ENCODE peak calls at places on chromosomes 3 and 15, in nine cellular contexts. K is stomach, U is testis, V is NB4, Q is right lobe of liver, C is esophagus squamous epithelium, R is esophagus muscularis mucosa, H is K562, S is A549. P is an unnamed sample.

GRCh38 chr3:71303627-71304260 is 279.8 kb downstream of the FOXP1 start:
- DNase-seq in V (no peak), K (no peak), U (peak; percentile 38), R (no peak), C (no peak), H (no peak), Q (no peak), S (no peak), P (no peak)

GRCh38 chr3:167728176-167728575 is 6.5 kb downstream of the PDCD10 start:
- DNase-seq in U (no peak), S (peak; percentile 12), Q (no peak), V (no peak), K (no peak), H (peak; percentile 27), R (no peak), C (no peak), P (no peak)

GRCh38 chr15:40787344-40787841 is 17.6 kb downstream of the C15orf62 start:
- DNase-seq in S (no peak), C (no peak), R (no peak), U (no peak), Q (peak; percentile 23), K (peak; percentile 88), V (peak; percentile 84), H (no peak), P (peak; percentile 53)

GRCh38 chr15:79192462-79193036 is 90.0 kb upstream of the ANKRD34C start:
- DNase-seq in V (no peak), R (no peak), H (no peak), Q (no peak), K (no peak), C (no peak), S (no peak), U (no peak), P (no peak)

GRCh38 chr15:90558182-90558581 is 28.5 kb downstream of the CRTC3 start:
- DNase-seq in Q (peak; percentile 81), K (no peak), S (no peak), C (no peak), V (peak; percentile 28), H (peak; percentile 51), R (peak; percentile 92), U (peak; percentile 65), P (peak; percentile 25)

GRCh38 chr3:73513260-73513659 is 111.5 kb downstream of the PDZRN3 start:
- DNase-seq in H (no peak), V (no peak), R (peak; percentile 62), Q (peak; percentile 63), C (no peak), U (no peak), K (peak; percentile 64), S (peak; percentile 18), P (no peak)

GRCh38 chr15:31478781-31479221 is 152.2 kb downstream of the KLF13 start:
- DNase-seq in H (no peak), V (no peak), Q (no peak), K (peak; percentile 7), C (no peak), S (no peak), U (no peak), R (no peak), P (peak; percentile 75)

GRCh38 chr15:80788536-80788935 is 9.4 kb downstream of the CEMIP start:
- DNase-seq in C (no peak), R (no peak), H (no peak), Q (no peak), U (no peak), K (no peak), V (no peak), S (no peak), P (no peak)

GRCh38 chr3:101676765-101677435 is at the start of gene ZBTB11:
- DNase-seq in S (peak; percentile 100), H (peak; percentile 92), R (peak; percentile 100), Q (peak; percentile 99), V (peak; percentile 99), U (peak; percentile 100), K (peak; percentile 100), C (no peak), P (peak; percentile 100)

GRCh38 chr3:101676219-101676764 is 640 bp downstream of the ZBTB11 start:
- DNase-seq in H (peak; percentile 89), K (peak; percentile 93), U (peak; percentile 95), S (peak; percentile 95), V (peak; percentile 98), R (peak; percentile 95), Q (peak; percentile 97), C (no peak), P (peak; percentile 90)

GRCh38 chr3:101675709-101676218 is 1.2 kb downstream of the ZBTB11 start:
- DNase-seq in V (no peak), Q (no peak), H (no peak), K (no peak), U (peak; percentile 57), R (no peak), C (no peak), S (no peak), P (no peak)

GRCh38 chr3:101680466-101680865 is 3.5 kb upstream of the ZBTB11 start:
- DNase-seq in Q (no peak), V (no peak), S (no peak), U (no peak), R (no peak), H (no peak), C (no peak), K (no peak), P (no peak)

DNA sequence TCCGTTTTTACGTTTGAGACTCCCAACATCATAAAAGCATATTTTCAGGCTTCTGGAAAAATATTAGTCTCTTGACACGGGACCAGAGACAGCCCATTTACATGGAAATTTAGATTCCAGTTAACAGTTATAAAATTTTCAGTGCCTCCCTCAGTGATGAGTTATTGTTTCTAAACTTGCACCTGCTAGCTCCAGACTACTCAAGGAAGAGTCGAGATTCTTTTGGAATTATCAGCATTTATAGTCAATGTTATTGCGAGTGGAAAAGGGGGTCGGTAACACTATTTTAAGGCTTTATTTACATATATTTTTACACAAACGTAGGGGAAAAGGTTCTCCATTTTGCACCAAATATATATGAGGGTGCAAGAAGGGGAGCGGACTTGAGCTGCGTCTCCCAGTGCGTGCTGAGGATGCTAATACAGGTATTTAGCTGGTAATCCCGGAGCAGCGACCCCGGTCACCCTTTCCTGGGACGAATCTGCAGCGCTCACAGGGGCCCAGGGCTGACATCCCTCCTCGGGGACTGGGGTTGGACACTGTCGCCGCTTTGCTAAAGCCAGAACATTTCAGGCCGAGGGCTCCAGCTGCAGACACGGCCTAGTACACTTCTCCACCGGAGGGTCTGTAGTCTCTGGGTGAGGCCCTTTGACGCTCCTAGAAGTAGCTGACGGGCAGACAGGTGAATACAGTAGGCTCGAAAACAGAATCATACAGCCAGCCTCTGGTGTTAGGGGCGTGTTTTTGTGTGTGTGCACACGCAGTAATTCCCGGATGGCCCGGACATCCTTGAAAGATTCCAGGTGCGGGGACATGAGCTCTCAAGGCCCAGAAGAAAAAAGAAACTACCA is 729 bp upstream of the ZBTB11 start:
- DNase-seq in Q (no peak), S (no peak), V (peak; percentile 37), K (no peak), U (no peak), C (no peak), R (no peak), H (no peak), P (no peak)
- TF ChIP-seq POLR2A in Q (no peak), S (no peak), V (no peak), K (no peak), U (no peak), C (no peak), R (no peak), H (no peak), P (no peak)

GRCh38 chr15:72590427-72590826 is 64.1 kb upstream of the GOLGA6B start:
- DNase-seq in R (no peak), S (no peak), C (no peak), H (no peak), K (no peak), V (no peak), U (no peak), Q (no peak), P (no peak)

GRCh38 chr15:72584006-72584405 is 70.5 kb upstream of the GOLGA6B start:
- DNase-seq in H (no peak), C (no peak), K (no peak), U (no peak), S (no peak), Q (no peak), R (no peak), V (no peak), P (no peak)

GRCh38 chr15:72585025-72585424 is 69.5 kb upstream of the GOLGA6B start:
- DNase-seq in K (no peak), S (no peak), Q (no peak), U (no peak), H (no peak), R (no peak), C (no peak), V (no peak), P (no peak)

GRCh38 chr15:72588096-72588495 is 66.4 kb upstream of the GOLGA6B start:
- DNase-seq in R (no peak), C (no peak), H (no peak), S (no peak), U (no peak), K (no peak), Q (no peak), V (no peak), P (no peak)

DNA sequence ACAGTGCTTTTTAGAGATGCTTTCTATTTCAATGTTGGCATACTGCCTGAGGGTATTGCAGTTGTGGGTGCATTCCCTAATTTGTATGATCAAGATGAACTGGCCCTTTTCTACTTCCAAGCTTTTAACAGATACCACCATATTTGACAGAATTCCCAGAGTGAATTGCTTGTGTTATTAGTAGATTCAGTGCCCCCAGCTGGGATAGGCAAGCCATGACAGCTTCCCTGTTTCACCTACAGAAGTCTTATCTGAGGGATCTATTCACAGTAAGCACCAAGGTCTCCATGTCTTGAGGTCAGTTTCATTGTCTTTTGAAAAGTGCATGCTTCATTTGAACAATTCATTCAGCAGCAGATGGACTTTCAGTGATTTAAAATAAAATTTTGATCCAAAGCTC is 68.8 kb upstream of the GOLGA6B start:
- DNase-seq in Q (no peak), K (no peak), R (no peak), S (peak; percentile 54), H (no peak), C (no peak), V (no peak), U (no peak), P (no peak)
- TF ChIP-seq CTCF in Q (no peak), K (no peak), R (peak; percentile 18), S (no peak), H (peak; percentile 27), C (no peak), V (no peak), U (no peak), P (no peak)

DNA sequence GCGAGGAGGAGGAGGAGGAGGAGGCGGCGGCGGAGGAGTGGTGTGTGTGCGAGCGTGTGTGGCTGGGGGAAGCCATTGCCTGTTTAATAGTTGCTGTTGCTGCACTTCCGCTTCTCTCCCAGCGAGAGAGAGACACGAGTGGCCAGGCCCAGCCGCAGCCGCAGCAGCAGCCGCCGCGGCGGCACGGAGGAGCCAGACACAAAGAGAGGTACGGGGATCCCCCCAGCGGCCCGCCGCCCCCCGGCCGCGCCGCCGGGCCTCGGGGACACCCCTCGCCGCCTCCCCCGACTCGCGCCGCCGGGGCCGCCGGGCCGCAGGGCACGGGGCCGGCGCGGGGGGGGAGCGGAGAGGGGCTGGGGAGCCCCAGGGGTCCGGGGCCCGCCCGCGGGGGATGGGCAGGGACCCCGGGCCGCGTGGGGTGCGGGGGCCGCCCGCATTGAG is at the start of gene UBE2E1:
- DNase-seq in K (peak; percentile 73), C (peak; percentile 36), U (peak; percentile 78), R (no peak), H (peak; percentile 73), S (peak; percentile 72), Q (peak; percentile 83), V (peak; percentile 85), P (peak; percentile 94)
- TF ChIP-seq POLR2A in K (no peak), C (no peak), U (no peak), R (no peak), H (peak; percentile 69), S (peak; percentile 72), Q (peak; percentile 44), V (peak; percentile 58), P (no peak)

DNA sequence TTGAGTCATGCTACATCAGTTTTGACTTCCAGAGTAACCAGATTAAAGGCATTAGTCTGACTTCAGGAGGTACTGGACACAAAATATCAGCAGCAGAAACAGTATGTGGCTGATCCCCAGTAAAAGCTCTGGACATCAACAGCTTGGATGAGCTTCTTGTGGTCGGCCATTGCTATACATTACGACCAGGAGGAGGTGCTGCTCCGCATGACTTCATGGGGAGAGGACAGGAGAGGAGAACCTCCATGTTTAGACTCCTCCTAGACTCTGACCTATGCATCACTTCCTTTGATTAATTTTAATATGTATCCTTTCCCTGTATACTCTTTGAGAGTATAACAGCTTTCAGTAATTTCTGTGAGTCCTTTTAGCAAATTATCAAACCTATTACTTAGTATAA is 285.6 kb upstream of the ARHGEF26 start:
- DNase-seq in C (no peak), K (no peak), H (peak; percentile 2), V (no peak), R (no peak), Q (no peak), S (peak; percentile 11), U (no peak), P (no peak)
- TF ChIP-seq CTCF in C (no peak), K (no peak), H (peak; percentile 20), V (no peak), R (no peak), Q (no peak), S (no peak), U (no peak), P (no peak)

P was measured in lower leg skin.